ENCODE peak calls at places on chromosomes 1 and 21, in six cellular contexts. N, Z, R, Y, T and F are unnamed samples. For H3K4me1, the result is how much of the 10 kb centered on the place peaks cover.

GRCh38 chr1:98045211-98046030 is 124.6 kb upstream of the DPYD start:
- DNase-seq in N (peak), Z (no peak), R (no peak), Y (no peak), T (no peak), F (no peak)

GRCh38 chr1:205473966-205474365 is 18.1 kb upstream of the BLACAT1 start:
- DNase-seq in N (no peak), Z (no peak), R (no peak), Y (no peak), T (no peak), F (no peak)

GRCh38 chr1:3856923-3857790 is at the start of the genes CEP104 and DFFB:
- DNase-seq in N (peak), Z (peak), R (peak), Y (peak), T (peak), F (peak)

GRCh38 chr21:33230518-33231324 is 983 bp downstream of the IFNAR2 start:
- DNase-seq in N (peak), Z (peak), R (peak), Y (peak), T (no peak), F (peak)

GRCh38 chr1:22870201-22870871 is 102.3 kb downstream of the LACTBL1 start:
- DNase-seq in N (no peak), Z (no peak), R (peak), Y (no peak), T (no peak), F (peak)

GRCh38 chr1:87200875-87201638 is 127.6 kb upstream of the LMO4 start:
- DNase-seq in N (no peak), Z (no peak), R (no peak), Y (no peak), T (no peak), F (no peak)

GRCh38 chr21:26964379-26964778 is 2.5 kb downstream of the ADAMTS5 start:
- DNase-seq in N (no peak), Z (peak), R (peak), Y (peak), T (peak), F (peak)

GRCh38 chr1:246069581-246069980 is 437.5 kb downstream of the SMYD3 start:
- DNase-seq in N (no peak), Z (no peak), R (no peak), Y (no peak), T (no peak), F (no peak)

GRCh38 chr1:79353224-79353623 is 346.7 kb upstream of the ADGRL4 start:
- DNase-seq in N (no peak), Z (no peak), R (no peak), Y (no peak), T (no peak), F (peak)

GRCh38 chr1:227729144-227729880 is 5.8 kb downstream of the JMJD4 start:
- DNase-seq in N (no peak), Z (no peak), R (peak), Y (no peak), T (no peak), F (no peak)

GRCh38 chr1:237732657-237733056 is 158.1 kb downstream of the ZP4 start:
- DNase-seq in N (no peak), Z (no peak), R (no peak), Y (no peak), T (no peak), F (no peak)

GRCh38 chr21:45220714-45221113 is 67.0 kb downstream of the POFUT2 start:
- DNase-seq in N (no peak), Z (no peak), R (no peak), Y (no peak), T (no peak), F (no peak)

GRCh38 chr1:31753623-31754349 is 10.4 kb downstream of the ADGRB2 start:
- DNase-seq in N (no peak), Z (peak), R (peak), Y (peak), T (no peak), F (peak)

GRCh38 chr1:52551476-52552235 is 1.2 kb downstream of the TUT4 start:
- DNase-seq in N (no peak), Z (peak), R (no peak), Y (peak), T (no peak), F (no peak)

GRCh38 chr1:57897581-57897980 is 473.7 kb upstream of the DAB1 start:
- DNase-seq in N (no peak), Z (no peak), R (no peak), Y (no peak), T (no peak), F (no peak)

GRCh38 chr1:33050221-33051076 is 13.8 kb upstream of the AK2 start:
- DNase-seq in N (no peak), Z (peak), R (no peak), Y (no peak), T (no peak), F (no peak)

GRCh38 chr1:14757260-14757625 is 158.8 kb downstream of the KAZN start:
- DNase-seq in N (no peak), Z (no peak), R (no peak), Y (no peak), T (no peak), F (no peak)

GRCh38 chr1:49051647-49052046 is 275.0 kb upstream of the BEND5 start:
- DNase-seq in N (no peak), Z (no peak), R (no peak), Y (no peak), T (no peak), F (no peak)

DNA sequence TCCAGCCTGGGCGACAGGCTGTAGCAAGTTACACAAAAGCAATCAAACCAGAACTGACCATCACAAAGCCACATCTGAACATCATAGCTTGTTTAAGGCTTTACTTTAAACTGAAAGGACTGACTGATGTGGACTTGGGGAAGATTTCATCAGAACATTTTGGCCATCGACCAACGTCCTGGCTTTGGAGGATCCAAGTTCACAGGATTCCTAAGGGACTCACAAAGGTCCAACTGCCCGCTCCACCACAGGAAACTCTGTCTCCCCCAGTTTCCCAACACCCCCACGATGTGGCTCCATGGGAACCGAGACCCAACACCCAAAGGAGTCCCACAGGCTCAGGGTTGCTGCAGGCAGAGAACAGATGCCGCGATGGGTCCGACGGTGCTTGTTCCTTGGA is 9.3 kb downstream of the SSU72 start:
- DNase-seq in N (no peak), Z (no peak), R (no peak), Y (no peak), T (no peak), F (no peak)
- TF ChIP-seq POLR2A in N (no peak), Z (no peak), R (no peak), Y (no peak), T (no peak), F (no peak)

GRCh38 chr21:46636181-46636512 is 673 bp downstream of the PRMT2 start:
- DNase-seq in N (no peak), Z (no peak), R (no peak), Y (no peak), T (no peak), F (no peak)
- H3K4me1 ChIP-seq in N (under half), Z (under half), R (under half), Y (under half), T (under half), F (under half)

DNA sequence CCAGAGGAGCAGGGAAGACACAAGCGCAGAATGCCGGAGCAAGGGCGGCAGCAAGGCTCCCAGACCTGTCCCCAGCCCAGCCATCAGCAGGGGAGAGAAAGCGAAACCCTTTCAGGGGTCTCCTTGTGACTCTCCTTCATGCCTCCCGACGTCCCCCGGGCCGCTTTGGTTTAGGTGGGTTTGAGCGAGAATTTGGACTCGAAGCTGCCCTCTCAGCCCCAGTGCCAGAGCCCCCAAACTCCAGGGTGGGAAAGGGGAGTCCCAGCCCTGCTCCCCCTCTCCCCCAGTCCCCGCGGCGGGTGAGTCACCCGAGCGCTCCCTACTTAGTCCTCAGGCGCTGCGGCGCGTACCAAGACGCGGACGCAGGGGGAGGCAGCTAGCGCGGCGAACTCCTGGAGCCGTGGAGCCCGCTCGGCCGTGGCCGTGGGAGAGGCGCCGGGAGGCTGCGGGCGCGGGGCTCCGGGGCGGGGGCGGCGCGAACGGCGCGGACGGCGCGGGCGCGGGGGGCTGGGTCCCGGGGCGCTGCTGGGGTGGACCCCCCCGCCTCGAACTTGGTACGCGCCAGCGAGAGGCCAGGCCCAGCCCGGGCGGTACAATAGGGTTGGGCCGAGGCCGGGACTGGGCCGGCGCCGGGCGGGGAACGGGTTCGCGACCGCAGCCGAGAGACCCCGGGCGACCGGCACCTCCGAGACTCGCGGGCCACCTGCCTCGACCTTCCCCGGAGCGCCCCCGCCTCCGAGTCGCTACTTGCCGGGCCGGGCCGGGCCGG is at the start of gene MAP7D1:
- DNase-seq in N (peak), Z (peak), R (peak), Y (peak), T (peak), F (peak)
- TF ChIP-seq POLR2A in N (peak), Z (peak), R (peak), Y (peak), T (peak), F (peak)

GRCh38 chr1:19204665-19205266 is 5.3 kb downstream of the UBR4 start:
- DNase-seq in N (no peak), Z (no peak), R (no peak), Y (no peak), T (no peak), F (no peak)
- H3K4me1 ChIP-seq in N (under half), Z (under half), R (under half), Y (half or more), T (under half), F (half or more)

GRCh38 chr1:85465791-85466134 is 804 bp upstream of the DDAH1 start:
- DNase-seq in N (no peak), Z (no peak), R (no peak), Y (no peak), T (no peak), F (no peak)

GRCh38 chr1:85467036-85467435 is 2.1 kb upstream of the DDAH1 start:
- DNase-seq in N (no peak), Z (no peak), R (no peak), Y (no peak), T (no peak), F (no peak)

GRCh38 chr1:85463666-85464496 is 1.1 kb downstream of the DDAH1 start:
- DNase-seq in N (peak), Z (no peak), R (peak), Y (no peak), T (no peak), F (peak)

GRCh38 chr1:85464497-85465098 is 361 bp downstream of the DDAH1 start:
- DNase-seq in N (peak), Z (peak), R (peak), Y (peak), T (peak), F (peak)

DNA sequence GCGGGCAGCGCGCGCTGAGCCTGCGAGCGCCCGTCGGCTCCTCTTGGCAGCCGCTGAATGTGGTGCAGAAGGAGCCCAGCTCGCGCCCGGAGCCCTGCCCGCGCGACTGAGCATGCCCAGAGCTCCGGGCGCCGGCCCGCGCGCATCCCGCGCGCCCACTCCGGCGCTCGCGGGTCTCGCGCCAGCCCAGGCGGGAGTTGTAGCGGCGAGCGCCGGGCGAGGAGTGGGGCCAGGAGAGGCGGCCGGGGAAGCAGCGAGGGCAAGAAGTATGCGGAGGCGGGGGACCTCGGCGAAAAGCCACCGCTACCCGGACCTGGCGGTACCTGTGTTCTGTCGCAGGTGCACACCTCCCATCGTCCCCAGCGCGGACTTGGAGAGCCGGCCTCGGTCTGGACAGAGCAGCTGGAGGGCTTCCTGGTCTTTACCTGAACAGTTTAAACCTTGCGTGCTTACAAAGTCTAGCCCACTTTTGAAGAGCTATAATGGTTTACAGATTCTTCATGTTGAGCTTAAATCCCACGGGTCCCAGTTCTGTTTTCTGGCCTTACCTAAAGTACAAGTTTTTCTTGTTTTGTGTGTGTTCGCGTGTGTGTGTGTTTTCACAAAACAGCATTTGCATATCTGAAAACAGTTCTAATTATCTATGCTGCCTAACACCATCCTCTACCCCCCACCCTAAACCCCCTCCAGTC is at the start of gene DDAH1:
- DNase-seq in N (peak), Z (peak), R (peak), Y (peak), T (peak), F (peak)
- TF ChIP-seq POLR2A in N (no peak), Z (no peak), R (no peak), Y (no peak), T (no peak), F (peak)

DNA sequence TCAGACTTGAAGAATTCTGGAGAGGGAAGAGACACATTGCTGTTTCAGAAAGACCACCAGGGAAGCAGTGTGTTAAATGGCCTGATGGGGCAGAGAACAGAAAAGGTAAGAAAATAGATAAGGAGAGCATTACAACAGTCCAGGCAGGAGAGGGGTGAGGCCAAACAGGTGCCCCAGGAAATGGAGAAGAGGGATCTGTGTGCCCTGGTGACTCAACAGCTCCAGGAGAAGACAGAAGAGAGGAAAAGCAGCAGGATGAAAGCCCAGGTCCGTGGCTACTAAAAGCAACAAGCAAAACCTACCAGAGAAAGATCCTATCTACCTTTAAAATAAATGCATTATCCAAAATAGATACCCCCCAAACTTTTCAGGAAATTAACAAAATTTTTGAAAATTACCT is 9.2 kb downstream of the TP53BP2 start:
- DNase-seq in N (no peak), Z (no peak), R (no peak), Y (no peak), T (no peak), F (no peak)
- H3K4me1 ChIP-seq in N (half or more), Z (under half), R (under half), Y (half or more), T (under half), F (half or more)

GRCh38 chr1:235984041-235984820 is 80.7 kb downstream of the NID1 start:
- DNase-seq in N (no peak), Z (no peak), R (no peak), Y (no peak), T (no peak), F (no peak)
- TF ChIP-seq POLR2A in N (no peak), Z (no peak), R (no peak), Y (no peak), T (no peak), F (no peak)

GRCh38 chr1:93673159-93673657 is 8.4 kb downstream of the BCAR3 start:
- DNase-seq in N (no peak), Z (no peak), R (no peak), Y (no peak), T (no peak), F (no peak)

GRCh38 chr1:93677729-93678128 is 3.9 kb downstream of the BCAR3 start:
- DNase-seq in N (no peak), Z (no peak), R (no peak), Y (no peak), T (no peak), F (no peak)

GRCh38 chr1:93676424-93676823 is 5.2 kb downstream of the BCAR3 start:
- DNase-seq in N (no peak), Z (no peak), R (peak), Y (no peak), T (no peak), F (no peak)

GRCh38 chr1:93675931-93676330 is 5.7 kb downstream of the BCAR3 start:
- DNase-seq in N (no peak), Z (no peak), R (no peak), Y (no peak), T (no peak), F (no peak)

GRCh38 chr1:93675272-93675671 is 6.4 kb downstream of the BCAR3 start:
- DNase-seq in N (no peak), Z (no peak), R (no peak), Y (no peak), T (no peak), F (no peak)
- H3K4me1 ChIP-seq in N (half or more), Z (under half), R (under half), Y (half or more), T (under half), F (under half)

DNA sequence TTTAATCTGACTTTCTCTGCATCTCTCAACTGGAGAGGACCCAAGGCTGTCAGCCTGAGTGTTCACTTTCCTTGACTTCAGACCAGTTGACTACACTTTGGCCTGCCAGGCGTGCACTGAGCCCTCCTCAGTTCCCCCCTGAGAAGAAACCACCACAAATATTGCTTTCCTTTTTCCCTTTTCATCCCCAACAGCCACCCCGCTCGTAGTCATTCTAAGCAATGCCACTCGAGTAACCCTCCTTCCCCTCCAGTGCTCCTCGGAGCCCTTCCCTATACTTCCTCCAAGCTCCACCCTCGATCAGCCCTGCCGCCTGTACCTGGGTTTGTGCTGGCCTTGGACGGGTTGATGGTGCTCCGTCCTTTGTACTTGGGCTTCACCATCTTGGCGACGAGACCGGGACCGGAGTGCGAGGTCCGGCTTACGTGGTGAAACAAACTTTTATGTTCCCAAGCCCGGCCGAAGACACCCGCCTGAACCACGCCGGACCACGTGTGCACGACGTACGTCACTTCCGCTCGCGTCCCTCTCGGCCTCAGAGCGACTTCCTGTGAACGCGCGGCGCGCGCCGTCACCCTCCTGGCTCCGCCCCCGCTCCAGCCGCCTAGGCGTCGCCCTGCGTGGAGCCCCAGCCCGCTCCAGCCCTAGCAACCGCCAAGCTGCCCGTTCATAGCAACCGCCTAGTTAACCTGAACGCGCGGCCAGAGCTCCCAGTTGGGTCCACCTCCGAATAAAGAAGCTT is at the start of gene GNL2:
- DNase-seq in N (peak), Z (peak), R (peak), Y (peak), T (peak), F (peak)
- TF ChIP-seq POLR2A in N (peak), Z (peak), R (peak), Y (peak), T (peak), F (peak)

DNA sequence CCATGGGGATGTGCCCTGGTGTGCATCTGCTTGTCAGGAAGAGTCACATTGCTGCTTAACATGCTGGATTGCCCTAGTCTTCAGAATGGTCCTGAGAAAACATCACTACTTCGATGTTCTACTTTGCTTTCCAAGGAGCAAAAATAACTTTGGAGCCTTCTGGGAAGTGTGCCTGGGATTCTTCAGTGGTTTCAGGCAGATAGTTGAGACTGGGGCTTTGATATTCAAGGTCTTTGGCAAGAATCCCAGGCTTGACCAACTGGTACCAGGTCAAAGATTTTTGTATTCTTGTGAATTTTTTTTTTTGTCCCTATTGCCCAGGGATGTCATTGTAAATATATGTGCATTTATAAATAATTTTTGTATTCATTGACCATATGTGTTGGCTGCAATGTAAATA is 51.4 kb downstream of the LRIG2 start:
- DNase-seq in N (no peak), Z (no peak), R (no peak), Y (no peak), T (no peak), F (no peak)
- H3K4me1 ChIP-seq in N (under half), Z (under half), R (under half), Y (under half), T (under half), F (under half)